ENCODE peak calls at places on chromosomes 3 and 15, in seven cellular contexts. I is AG04450, R is cardiac fibroblast, B is coronary artery, S is AG09309, H is A549, O is IMR-90. D is an unnamed sample.

GRCh38 chr15:35545316-35545824 is 595 bp downstream of the DPH6 start:
- DNase-seq in I (peak; percentile 24), R (peak; percentile 70), B (peak; percentile 74), S (no peak), H (peak; percentile 55), O (peak; percentile 60), D (peak; percentile 49)

GRCh38 chr3:112858410-112859069 is 11.9 kb upstream of the CD200R1L start:
- DNase-seq in I (no peak), R (peak; percentile 4), B (no peak), S (no peak), H (no peak), O (peak; percentile 10), D (no peak)

GRCh38 chr15:90362936-90363212 is 10.8 kb downstream of the ZNF774 start:
- DNase-seq in I (peak; percentile 53), R (peak; percentile 93), B (no peak), S (peak; percentile 67), H (no peak), O (peak; percentile 92), D (peak; percentile 44)

GRCh38 chr15:67240235-67241131 is 14.0 kb downstream of the AAGAB start:
- DNase-seq in I (no peak), R (peak; percentile 6), B (no peak), S (no peak), H (peak; percentile 57), O (no peak), D (no peak)

GRCh38 chr3:53724566-53724965 is 121.7 kb downstream of the CHDH start:
- DNase-seq in I (no peak), R (no peak), B (no peak), S (no peak), H (no peak), O (no peak), D (no peak)

GRCh38 chr3:31896643-31897433 is 84.2 kb downstream of the OSBPL10 start:
- DNase-seq in I (no peak), R (no peak), B (no peak), S (no peak), H (no peak), O (no peak), D (no peak)

GRCh38 chr3:61563614-61564404 is 2.4 kb downstream of the PTPRG start:
- DNase-seq in I (no peak), R (no peak), B (no peak), S (no peak), H (no peak), O (no peak), D (no peak)

GRCh38 chr3:134323966-134324962 is 50.0 kb downstream of the AMOTL2 start:
- DNase-seq in I (no peak), R (no peak), B (no peak), S (no peak), H (no peak), O (no peak), D (no peak)

GRCh38 chr15:81336568-81336967 is 12.6 kb upstream of the STARD5 start:
- DNase-seq in I (no peak), R (peak; percentile 61), B (peak; percentile 28), S (no peak), H (peak; percentile 36), O (peak; percentile 44), D (no peak)

GRCh38 chr3:87370007-87370406 is 93.6 kb upstream of the POU1F1 start:
- DNase-seq in I (no peak), R (no peak), B (no peak), S (no peak), H (no peak), O (no peak), D (peak; percentile 7)

GRCh38 chr15:42344763-42345162 is 14.5 kb upstream of the CAPN3 start:
- DNase-seq in I (no peak), R (peak; percentile 96), B (no peak), S (peak; percentile 70), H (no peak), O (peak; percentile 83), D (no peak)

GRCh38 chr3:117218709-117219108 is 509.1 kb downstream of the TUSC7 start:
- DNase-seq in I (no peak), R (no peak), B (no peak), S (no peak), H (no peak), O (no peak), D (no peak)

GRCh38 chr15:67560320-67560719 is 17.8 kb downstream of the MAP2K5 start:
- DNase-seq in I (no peak), R (no peak), B (no peak), S (no peak), H (no peak), O (no peak), D (no peak)

GRCh38 chr3:146625117-146625775 is 20.1 kb upstream of the PLSCR5 start:
- DNase-seq in I (no peak), R (peak; percentile 37), B (no peak), S (no peak), H (peak; percentile 2), O (peak; percentile 2), D (no peak)

DNA sequence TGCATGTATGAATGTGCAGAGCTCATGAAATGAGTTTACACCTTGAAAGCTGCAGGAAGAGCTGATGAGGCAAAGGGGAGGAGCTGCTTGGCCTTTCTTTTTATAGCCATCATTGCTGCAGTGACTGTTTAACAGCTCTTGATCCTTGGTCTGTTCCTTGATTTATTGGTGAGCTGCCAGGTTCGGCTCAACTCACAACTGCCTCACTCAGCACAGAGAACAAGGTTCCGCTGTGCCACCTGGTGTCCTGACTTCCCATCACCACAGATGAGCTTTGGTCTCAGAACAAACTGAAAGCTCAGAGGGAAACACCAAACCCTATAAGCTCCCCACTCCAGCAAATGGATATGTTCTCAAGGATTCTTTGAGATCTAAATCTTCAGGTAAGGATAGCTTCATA is 626.1 kb downstream of the MAGI1 start:
- DNase-seq in I (no peak), R (no peak), B (no peak), S (no peak), H (no peak), O (no peak), D (no peak)
- TF ChIP-seq CTCF in I (no peak), R (no peak), B (no peak), S (no peak), H (no peak), O (no peak), D (no peak)

GRCh38 chr15:49185473-49185872 is 15.4 kb downstream of the GALK2 start:
- DNase-seq in I (no peak), R (no peak), B (no peak), S (no peak), H (no peak), O (no peak), D (no peak)
- TF ChIP-seq CTCF in I (no peak), R (no peak), B (no peak), S (no peak), H (no peak), O (no peak), D (no peak)

GRCh38 chr3:65350786-65351476 is 663.1 kb upstream of the ADAMTS9 start:
- DNase-seq in I (no peak), R (no peak), B (no peak), S (no peak), H (no peak), O (no peak), D (no peak)

GRCh38 chr3:65354880-65355279 is 667.1 kb upstream of the ADAMTS9 start:
- DNase-seq in I (no peak), R (no peak), B (no peak), S (no peak), H (no peak), O (no peak), D (no peak)

GRCh38 chr3:65348596-65348995 is 660.8 kb upstream of the ADAMTS9 start:
- DNase-seq in I (peak; percentile 50), R (peak; percentile 65), B (no peak), S (peak; percentile 33), H (peak; percentile 2), O (peak; percentile 69), D (no peak)

GRCh38 chr3:65352951-65353350 is 665.2 kb upstream of the ADAMTS9 start:
- DNase-seq in I (no peak), R (peak; percentile 8), B (no peak), S (no peak), H (no peak), O (peak; percentile 38), D (no peak)

DNA sequence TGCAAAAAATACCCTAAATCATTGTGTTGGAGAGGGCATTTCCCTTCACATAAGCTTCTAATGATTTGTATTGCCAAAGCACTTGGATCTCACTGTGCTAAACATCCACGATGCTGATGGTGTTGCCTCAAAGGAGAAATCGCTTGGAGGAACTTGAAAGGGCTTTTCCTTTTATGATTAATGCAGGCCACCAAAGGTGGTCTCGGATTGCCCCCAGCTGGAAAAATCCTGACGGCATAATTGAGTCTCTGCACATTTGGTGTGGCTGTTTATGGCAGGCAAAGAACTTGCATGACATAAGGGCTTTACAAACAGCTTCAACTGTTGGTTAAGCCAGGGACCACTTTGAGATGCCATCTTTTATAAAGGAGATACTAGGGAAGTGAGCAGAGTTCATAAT is 664.0 kb upstream of the ADAMTS9 start:
- DNase-seq in I (no peak), R (no peak), B (no peak), S (no peak), H (no peak), O (no peak), D (no peak)
- TF ChIP-seq CTCF in I (no peak), R (no peak), B (no peak), S (no peak), H (no peak), O (no peak), D (no peak)

GRCh38 chr3:127860223-127860622 is 37.9 kb upstream of the MGLL start:
- DNase-seq in I (no peak), R (no peak), B (no peak), S (no peak), H (no peak), O (no peak), D (no peak)

GRCh38 chr3:127867412-127867811 is 45.1 kb upstream of the MGLL start:
- DNase-seq in I (no peak), R (no peak), B (no peak), S (no peak), H (no peak), O (no peak), D (no peak)

GRCh38 chr3:127867986-127868385 is 45.7 kb upstream of the MGLL start:
- DNase-seq in I (no peak), R (peak; percentile 66), B (no peak), S (peak; percentile 68), H (no peak), O (no peak), D (no peak)

GRCh38 chr3:127865941-127866340 is 43.6 kb upstream of the MGLL start:
- DNase-seq in I (no peak), R (peak; percentile 74), B (no peak), S (no peak), H (peak; percentile 26), O (peak; percentile 49), D (no peak)
- TF ChIP-seq CTCF in I (peak; percentile 21), R (peak; percentile 27), B (no peak), S (no peak), H (no peak), O (peak; percentile 20), D (peak; percentile 7)

GRCh38 chr3:183895774-183896173 is 11.1 kb upstream of the PARL start:
- DNase-seq in I (no peak), R (no peak), B (no peak), S (no peak), H (no peak), O (no peak), D (no peak)

GRCh38 chr3:183896610-183897009 is 11.9 kb upstream of the PARL start:
- DNase-seq in I (no peak), R (no peak), B (no peak), S (no peak), H (no peak), O (no peak), D (no peak)

GRCh38 chr3:183896184-183896583 is 11.5 kb upstream of the PARL start:
- DNase-seq in I (no peak), R (no peak), B (no peak), S (no peak), H (no peak), O (no peak), D (no peak)

GRCh38 chr3:183897606-183898384 is 13.1 kb upstream of the PARL start:
- DNase-seq in I (no peak), R (no peak), B (no peak), S (no peak), H (no peak), O (no peak), D (no peak)

GRCh38 chr3:183895296-183895695 is 10.6 kb upstream of the PARL start:
- DNase-seq in I (peak; percentile 20), R (peak; percentile 72), B (no peak), S (peak; percentile 14), H (peak; percentile 46), O (peak; percentile 55), D (peak; percentile 4)
- TF ChIP-seq CTCF in I (peak; percentile 91), R (peak; percentile 82), B (peak; percentile 25), S (peak; percentile 84), H (peak; percentile 68), O (peak; percentile 92), D (peak; percentile 91)

D was measured in kidney epithelial cell.